ENCODE peak calls at places on chromosomes 13 and 19, in four cellular contexts. E is stimulated activated CD8-positive, alpha-beta memory T cell treated with anti-CD3 and anti-CD28 coated beads, Interleukin-7, amount 100 ng/mL, for 1 hour; H is GM04503; W is AG10803. R is an unnamed sample.

GRCh38 chr19:33767898-33768413 is 28.7 kb upstream of the KCTD15 start:
- DNase-seq in W (no peak), E (no peak), H (no peak), R (peak; percentile 49)

GRCh38 chr19:56538254-56538760 is 441 bp upstream of the ZFP28 start:
- DNase-seq in W (peak; percentile 87), E (peak; percentile 82), H (peak; percentile 41), R (peak; percentile 92)

GRCh38 chr19:43731854-43732253 is 16.0 kb downstream of the IRGC start:
- DNase-seq in E (no peak), W (no peak), H (no peak), R (no peak)

GRCh38 chr13:112132619-112133018 is 65.7 kb downstream of the SOX1 start:
- DNase-seq in E (no peak), H (no peak), W (no peak), R (no peak)

GRCh38 chr13:27790523-27790922 is 1.8 kb upstream of the GSX1 start:
- DNase-seq in E (no peak), H (no peak), W (no peak), R (no peak)

GRCh38 chr19:46351241-46352041 is 4.6 kb downstream of the PPP5C start:
- DNase-seq in W (peak; percentile 70), E (no peak), H (no peak), R (peak; percentile 38)

GRCh38 chr19:13727798-13728197 is 36.5 kb upstream of the MRI1 start:
- DNase-seq in H (no peak), W (peak; percentile 76), E (no peak), R (peak; percentile 27)

GRCh38 chr13:42075517-42075916 is 27.1 kb downstream of the DGKH start:
- DNase-seq in H (no peak), W (no peak), E (no peak), R (no peak)

GRCh38 chr13:91598655-91599054 is 200.2 kb downstream of the GPC5 start:
- DNase-seq in E (no peak), W (no peak), H (no peak), R (no peak)